ENCODE peak calls at places on chromosome 1, in seven cellular contexts. M, U, A, J, C, Q and F are unnamed samples.

GRCh38 chr1:12601690-12602632 is 16.0 kb downstream of the DHRS3 start:
- DNase-seq in M (peak), U (no peak), A (no peak), J (no peak), C (no peak), Q (peak), F (no peak)

GRCh38 chr1:32066489-32066873 is 6.3 kb upstream of the TMEM39B start:
- DNase-seq in M (peak), U (no peak), A (peak), J (peak), C (peak), Q (no peak), F (no peak)

GRCh38 chr1:117396636-117397035 is 29.4 kb downstream of the MAN1A2 start:
- DNase-seq in M (no peak), U (no peak), A (no peak), J (no peak), C (no peak), Q (no peak), F (no peak)

GRCh38 chr1:12501661-12502060 is 116.3 kb downstream of the DHRS3 start:
- DNase-seq in M (peak), U (no peak), A (no peak), J (peak), C (no peak), Q (no peak), F (no peak)

GRCh38 chr1:65445837-65446236 is 25.4 kb downstream of the LEPR start:
- DNase-seq in M (no peak), U (no peak), A (no peak), J (no peak), C (no peak), Q (no peak), F (no peak)

GRCh38 chr1:33343539-33343938 is 22.6 kb upstream of the A3GALT2 start:
- DNase-seq in M (no peak), U (no peak), A (no peak), J (no peak), C (no peak), Q (no peak), F (no peak)

GRCh38 chr1:51086496-51087271 is 15.3 kb upstream of the C1orf185 start:
- DNase-seq in M (no peak), U (no peak), A (no peak), J (no peak), C (no peak), Q (no peak), F (no peak)

GRCh38 chr1:183198463-183198862 is 12.4 kb downstream of the LAMC2 start:
- DNase-seq in M (no peak), U (no peak), A (no peak), J (peak), C (peak), Q (no peak), F (no peak)

GRCh38 chr1:154557939-154558609 is 388 bp downstream of the UBE2Q1 start:
- DNase-seq in M (peak), U (peak), A (peak), J (peak), C (peak), Q (no peak), F (no peak)

GRCh38 chr1:200917291-200917817 is 22.7 kb downstream of the INAVA start:
- DNase-seq in M (no peak), U (peak), A (peak), J (peak), C (peak), Q (peak), F (no peak)

GRCh38 chr1:109399326-109399957 is 1.7 kb upstream of the SORT1 start:
- DNase-seq in M (peak), U (no peak), A (no peak), J (no peak), C (no peak), Q (peak), F (no peak)

GRCh38 chr1:168112673-168113305 is 23.9 kb downstream of the GPR161 start:
- DNase-seq in M (peak), U (no peak), A (no peak), J (no peak), C (peak), Q (no peak), F (no peak)

GRCh38 chr1:54160351-54160750 is 7.6 kb upstream of the CDCP2 start:
- DNase-seq in M (no peak), U (no peak), A (no peak), J (no peak), C (no peak), Q (no peak), F (no peak)

GRCh38 chr1:46556822-46557221 is 5.4 kb upstream of the KNCN start:
- DNase-seq in M (peak), U (no peak), A (peak), J (no peak), C (no peak), Q (no peak), F (no peak)

GRCh38 chr1:119582801-119583200 is 65.3 kb downstream of the ZNF697 start:
- DNase-seq in M (peak), U (no peak), A (no peak), J (no peak), C (peak), Q (peak), F (no peak)

GRCh38 chr1:150575518-150576366 is 3.7 kb downstream of the MCL1 start:
- DNase-seq in M (no peak), U (no peak), A (no peak), J (no peak), C (no peak), Q (no peak), F (no peak)
- TF ChIP-seq POLR2A in M (no peak), U (peak), A (peak), J (no peak), C (no peak), Q (peak), F (peak)

DNA sequence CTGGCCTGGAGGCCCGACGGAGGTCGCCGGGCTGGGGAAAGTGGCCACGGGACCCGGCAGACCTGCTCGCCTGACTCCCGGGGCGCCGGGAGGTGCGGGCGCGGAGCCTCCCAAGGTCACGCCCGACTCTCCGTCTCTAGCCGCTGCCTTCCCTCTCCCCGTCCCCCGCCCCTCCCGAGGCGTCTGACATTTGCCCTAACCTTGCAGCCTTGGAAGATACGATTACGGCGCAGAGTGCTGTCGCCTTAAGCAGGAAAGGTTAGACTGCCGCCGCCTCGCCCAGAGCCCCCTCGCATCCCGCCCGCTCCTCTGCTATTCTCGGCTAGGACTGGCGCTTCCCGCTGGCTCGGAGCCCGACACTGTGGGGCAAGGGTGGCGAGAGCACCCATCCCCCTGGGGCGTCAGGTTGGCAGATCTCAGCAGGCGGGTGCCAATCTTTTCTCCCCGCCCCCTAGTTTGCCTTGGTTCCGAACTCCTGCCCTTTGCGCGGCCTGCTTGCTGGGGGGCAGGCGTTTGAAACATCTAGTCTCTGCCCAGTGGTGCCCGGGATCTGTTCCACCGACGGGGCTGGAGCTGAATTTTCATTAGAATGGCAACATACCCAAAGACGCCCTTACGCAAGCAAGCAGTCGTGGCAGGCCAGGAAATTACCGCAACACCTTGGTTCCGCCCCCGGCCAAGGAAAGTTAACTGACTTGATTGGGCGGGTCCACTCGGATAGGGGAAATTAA is 841 bp downstream of the PGM1 start:
- DNase-seq in M (peak), U (peak), A (peak), J (peak), C (peak), Q (peak), F (peak)
- TF ChIP-seq POLR2A in M (no peak), U (no peak), A (no peak), J (no peak), C (no peak), Q (no peak), F (no peak)

GRCh38 chr1:2644171-2644570 is 11.4 kb upstream of the MMEL1 start:
- DNase-seq in M (no peak), U (peak), A (peak), J (peak), C (no peak), Q (no peak), F (no peak)

GRCh38 chr1:2643414-2644077 is 10.7 kb upstream of the MMEL1 start:
- DNase-seq in M (no peak), U (peak), A (peak), J (no peak), C (no peak), Q (no peak), F (no peak)

GRCh38 chr1:2642131-2642559 is 9.3 kb upstream of the MMEL1 start:
- DNase-seq in M (no peak), U (no peak), A (peak), J (peak), C (no peak), Q (no peak), F (no peak)

GRCh38 chr1:2641381-2642130 is 8.7 kb upstream of the MMEL1 start:
- DNase-seq in M (no peak), U (peak), A (peak), J (no peak), C (no peak), Q (no peak), F (no peak)

GRCh38 chr1:2642560-2643413 is 10.0 kb upstream of the MMEL1 start:
- DNase-seq in M (peak), U (peak), A (peak), J (peak), C (peak), Q (peak), F (peak)
- TF ChIP-seq POLR2A in M (peak), U (peak), A (no peak), J (peak), C (no peak), Q (peak), F (peak)

GRCh38 chr1:24952413-24952841 is 22.4 kb upstream of the RUNX3 start:
- DNase-seq in M (no peak), U (peak), A (no peak), J (no peak), C (no peak), Q (no peak), F (no peak)
- TF ChIP-seq POLR2A in M (no peak), U (no peak), A (no peak), J (no peak), C (no peak), Q (no peak), F (no peak)

GRCh38 chr1:112466078-112466660 is 42.6 kb upstream of the WNT2B start:
- DNase-seq in M (peak), U (peak), A (peak), J (peak), C (peak), Q (peak), F (peak)
- TF ChIP-seq POLR2A in M (peak), U (no peak), A (no peak), J (no peak), C (no peak), Q (no peak), F (no peak)

GRCh38 chr1:241519308-241520079 is at the start of gene FH:
- DNase-seq in M (peak), U (peak), A (peak), J (peak), C (peak), Q (peak), F (peak)
- TF ChIP-seq POLR2A in M (peak), U (peak), A (no peak), J (peak), C (no peak), Q (peak), F (peak)

GRCh38 chr1:111542187-111542586 is 38.8 kb upstream of the ADORA3 start:
- DNase-seq in M (no peak), U (no peak), A (no peak), J (no peak), C (no peak), Q (no peak), F (no peak)
- TF ChIP-seq POLR2A in M (no peak), U (no peak), A (no peak), J (no peak), C (no peak), Q (no peak), F (no peak)